ENCODE peak calls at places on chromosomes 2 and 18, in five cellular contexts. B is tibial artery, W is fibroblast of mammary gland, U is lung, T is fibroblast of pulmonary artery. L is an unnamed sample.

GRCh38 chr2:100264121-100264520 is 58.2 kb downstream of the LONRF2 start:
- DNase-seq in B (no peak), W (no peak), U (no peak), T (no peak), L (no peak)

GRCh38 chr2:112138143-112139032 is at the start of gene FBLN7:
- DNase-seq in B (no peak), W (no peak), U (no peak), T (no peak), L (no peak)

GRCh38 chr2:53751728-53752127 is 15.9 kb upstream of the CHAC2 start:
- DNase-seq in B (no peak), W (peak), U (no peak), T (peak), L (peak)

GRCh38 chr2:220855296-220855695 is 716.8 kb downstream of the EPHA4 start:
- DNase-seq in B (no peak), W (peak), U (no peak), T (peak), L (no peak)

GRCh38 chr18:59426855-59427254 is 67.8 kb upstream of the LMAN1 start:
- DNase-seq in B (no peak), W (no peak), U (no peak), T (no peak), L (no peak)

GRCh38 chr2:7146151-7146550 is 228.9 kb downstream of the RNF144A start:
- DNase-seq in B (no peak), W (no peak), U (no peak), T (no peak), L (no peak)

GRCh38 chr2:216807861-216808272 is 52.0 kb downstream of the TNP1 start:
- DNase-seq in B (no peak), W (no peak), U (peak), T (no peak), L (no peak)

GRCh38 chr18:36808681-36809080 is 20.1 kb downstream of the TPGS2 start:
- DNase-seq in B (no peak), W (peak), U (no peak), T (peak), L (peak)

GRCh38 chr2:203455209-203455608 is 79.9 kb downstream of the RAPH1 start:
- DNase-seq in B (no peak), W (no peak), U (no peak), T (no peak), L (no peak)

DNA sequence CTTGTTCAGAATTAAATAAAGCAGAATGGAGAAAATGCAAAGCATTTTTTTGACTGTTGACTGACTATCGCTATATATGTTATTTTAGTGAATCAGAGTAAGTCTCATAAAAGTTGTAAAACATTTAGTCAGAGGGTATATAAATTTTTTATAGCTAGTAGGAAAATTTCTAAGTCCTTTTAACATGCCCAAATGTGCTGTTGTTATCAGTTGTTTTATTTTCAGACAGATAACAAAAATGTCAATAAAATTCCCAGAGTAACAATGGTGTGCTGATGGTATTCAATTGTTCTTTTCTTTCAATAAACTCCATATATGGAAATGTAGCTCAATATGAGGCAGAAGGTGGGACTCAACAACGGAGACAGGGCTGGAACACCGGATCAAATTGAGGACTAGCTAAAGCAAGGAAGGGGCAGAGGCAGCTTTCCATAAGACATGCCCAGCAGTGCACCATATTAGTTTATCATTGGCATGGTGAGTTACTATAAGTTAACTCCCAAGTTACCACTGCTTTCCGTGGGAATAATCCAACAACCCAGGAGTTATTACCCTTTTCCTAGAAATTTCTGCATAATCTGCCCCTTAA is 26.6 kb downstream of the GULP1 start:
- DNase-seq in B (no peak), W (no peak), U (no peak), T (no peak), L (no peak)
- H3K4me3 ChIP-seq in B (no peak), W (no peak), U (no peak), T (no peak), L (no peak)

DNA sequence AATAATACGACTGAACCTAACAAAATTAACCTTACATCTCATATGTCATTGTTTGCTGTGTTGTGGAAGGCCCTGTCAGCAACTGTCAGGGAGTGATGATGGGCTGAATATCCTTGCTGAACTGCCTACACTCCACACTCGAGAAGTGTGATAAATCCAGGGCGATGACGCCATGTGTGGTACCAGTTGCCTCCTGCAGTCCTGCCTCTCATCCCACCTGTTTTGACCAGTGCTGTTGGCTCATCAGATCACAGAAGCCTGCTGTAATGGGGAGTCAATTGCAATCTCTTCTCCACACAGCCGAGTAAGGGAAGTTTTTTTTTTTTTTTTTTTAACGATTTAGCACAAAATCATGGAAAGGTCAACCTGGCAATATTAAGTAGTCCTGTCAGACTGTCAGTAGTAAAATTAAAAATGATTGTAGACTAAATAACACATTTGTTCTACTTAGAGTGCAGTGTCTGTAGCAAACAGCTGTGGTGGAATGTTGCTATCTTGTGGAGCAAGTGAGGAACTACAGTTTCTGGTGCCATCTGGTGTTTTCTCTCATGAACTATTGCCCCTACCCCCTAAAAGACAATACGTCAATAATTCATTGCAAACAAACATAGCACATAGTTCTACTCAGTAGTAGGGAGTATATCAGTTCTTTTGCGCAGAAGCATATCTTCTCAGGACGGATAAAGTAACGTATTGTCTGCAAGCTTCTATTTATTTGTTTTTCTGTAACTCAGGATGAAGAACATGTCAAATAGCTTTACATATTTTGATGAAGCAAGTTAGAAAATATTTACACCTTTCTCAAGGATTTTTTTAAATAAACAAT is 347.6 kb downstream of the CTNNA2 start:
- DNase-seq in B (no peak), W (peak), U (no peak), T (peak), L (peak)
- TF ChIP-seq CTCF in B (no peak), W (peak), U (no peak), T (no peak), L (peak)

GRCh38 chr2:218458598-218458997 is 39.7 kb downstream of the VIL1 start:
- DNase-seq in B (no peak), W (no peak), U (no peak), T (no peak), L (no peak)
- H3K4me3 ChIP-seq in B (no peak), W (no peak), U (no peak), T (no peak), L (no peak)

GRCh38 chr18:7950380-7951143 is 383.4 kb downstream of the PTPRM start:
- DNase-seq in B (no peak), W (peak), U (no peak), T (peak), L (peak)
- TF ChIP-seq CTCF in B (no peak), W (no peak), U (no peak), T (no peak), L (no peak)

GRCh38 chr2:144383571-144383970 is 136.3 kb downstream of the ZEB2 start:
- DNase-seq in B (no peak), W (no peak), U (no peak), T (no peak), L (no peak)
- H3K4me3 ChIP-seq in B (peak), W (no peak), U (no peak), T (no peak), L (no peak)

DNA sequence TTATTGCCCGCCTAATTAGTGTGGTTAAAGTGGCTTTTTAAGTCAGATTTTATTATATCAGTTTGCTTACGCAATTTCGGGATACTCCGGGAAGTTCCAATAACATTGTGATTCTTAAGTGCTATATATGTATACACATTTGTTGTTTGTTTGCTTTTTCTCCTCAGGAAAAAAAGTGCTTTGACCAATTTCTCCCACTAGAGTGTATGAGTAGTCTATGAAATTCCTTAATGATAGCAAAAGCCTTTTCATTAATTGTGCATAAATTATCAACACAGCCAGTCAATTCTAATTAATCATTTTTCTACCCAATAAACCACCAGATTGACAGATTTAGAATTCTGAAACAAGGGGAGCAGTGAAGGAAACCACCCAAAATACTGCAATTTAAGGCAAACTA is 172.2 kb downstream of the DPP10 start:
- DNase-seq in B (no peak), W (no peak), U (no peak), T (no peak), L (no peak)
- TF ChIP-seq CTCF in B (no peak), W (no peak), U (no peak), T (no peak), L (no peak)

DNA sequence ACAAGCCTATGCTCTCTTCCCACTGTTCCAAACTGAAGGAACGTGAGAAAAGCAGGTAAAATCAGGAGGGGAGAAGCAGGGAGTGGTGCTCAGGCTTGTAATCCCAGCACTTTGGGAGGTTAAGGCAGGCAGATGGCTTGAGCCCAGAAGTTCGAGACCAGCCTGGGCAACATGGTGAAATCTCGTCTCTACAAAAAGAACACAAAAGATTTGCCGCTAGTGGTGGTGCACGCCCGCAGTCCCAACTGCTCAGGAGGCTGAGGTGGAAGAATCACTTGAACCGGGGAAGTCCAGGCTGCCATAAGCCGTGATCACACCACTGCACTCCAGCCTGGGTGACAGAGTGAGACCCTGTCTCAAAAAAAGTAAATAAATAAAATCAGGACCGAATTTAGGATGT is 1.3 kb upstream of the TMSB10 start:
- DNase-seq in B (no peak), W (no peak), U (no peak), T (no peak), L (no peak)
- H3K4me3 ChIP-seq in B (no peak), W (no peak), U (no peak), T (no peak), L (no peak)

DNA sequence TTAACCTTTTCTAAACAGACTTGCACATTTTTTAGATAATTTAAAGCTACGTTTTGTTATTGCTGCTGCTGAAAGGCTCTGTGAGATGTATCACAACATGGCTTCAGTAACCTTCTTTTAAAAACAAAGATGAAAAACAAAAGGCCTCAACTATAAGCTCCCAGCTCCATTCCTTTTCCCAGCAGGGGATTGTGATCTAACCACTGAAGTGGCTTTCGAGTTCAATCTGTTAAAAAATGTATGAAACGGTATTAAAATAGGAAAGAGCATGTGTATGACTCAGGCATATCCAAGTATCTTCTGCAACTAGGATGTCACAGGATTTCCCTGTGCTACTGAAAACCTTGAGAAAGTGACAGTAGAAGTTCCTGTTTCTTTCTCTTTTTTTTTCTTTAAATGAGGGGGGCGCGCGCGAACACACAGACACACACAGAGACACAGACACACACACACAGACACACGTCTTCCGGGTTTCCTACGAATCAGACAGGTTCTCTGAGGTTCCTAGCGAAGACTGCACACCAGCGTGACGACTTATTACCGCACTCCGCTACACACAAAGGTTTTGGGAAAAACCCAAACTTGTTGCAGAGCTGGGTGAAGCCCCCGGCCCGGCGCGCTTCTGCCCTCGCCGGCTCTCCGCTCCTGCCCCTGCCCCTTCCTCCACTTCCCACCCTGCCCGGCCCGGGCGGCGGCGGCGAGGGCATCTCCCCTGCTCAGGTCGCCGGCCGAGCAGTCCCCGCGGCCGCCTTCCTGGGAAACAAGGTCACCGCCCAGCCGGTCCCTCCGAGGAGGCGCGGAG is 86.8 kb downstream of the RBMS1 start:
- DNase-seq in B (peak), W (peak), U (peak), T (peak), L (peak)
- TF ChIP-seq CTCF in B (no peak), W (no peak), U (no peak), T (no peak), L (no peak)

GRCh38 chr18:25490316-25490715 is 138.3 kb upstream of the ZNF521 start:
- DNase-seq in B (no peak), W (no peak), U (no peak), T (no peak), L (no peak)
- H3K4me3 ChIP-seq in B (no peak), W (no peak), U (no peak), T (no peak), L (no peak)